ENCODE peak calls at places on chromosomes 12 and 14, in nine cellular contexts. One of them, this sample, is unnamed.

GRCh38 chr12:76152161-76152807 is 67.8 kb upstream of the NAP1L1 start:
- ATAC-seq in CD8-positive, alpha-beta T cell: no peak
- ATAC-seq in body of pancreas: no peak
- ATAC-seq in psoas muscle: no peak
- ATAC-seq in IMR-90: no peak
- ATAC-seq in right lobe of liver: peak
- ATAC-seq in activated T-cell treated with anti-CD3 and anti-CD28 coated beads, Interleukin-2, amount 50 U/mL, for 72 hours: peak
- ATAC-seq in RWPE2: no peak
- ATAC-seq in Right ventricle myocardium superior: peak
- ATAC-seq in this sample: peak

GRCh38 chr14:32908487-32909084 is 30.1 kb upstream of the NPAS3 start:
- ATAC-seq in Right ventricle myocardium superior: no peak
- ATAC-seq in RWPE2: no peak
- ATAC-seq in CD8-positive, alpha-beta T cell: no peak
- ATAC-seq in activated T-cell treated with anti-CD3 and anti-CD28 coated beads, Interleukin-2, amount 50 U/mL, for 72 hours: no peak
- ATAC-seq in IMR-90: no peak
- ATAC-seq in psoas muscle: peak
- ATAC-seq in body of pancreas: no peak
- ATAC-seq in right lobe of liver: no peak
- ATAC-seq in this sample: no peak

GRCh38 chr14:20976291-20976690 is 13.5 kb upstream of the METTL17 start:
- ATAC-seq in psoas muscle: no peak
- ATAC-seq in CD8-positive, alpha-beta T cell: no peak
- ATAC-seq in Right ventricle myocardium superior: no peak
- ATAC-seq in right lobe of liver: no peak
- ATAC-seq in activated T-cell treated with anti-CD3 and anti-CD28 coated beads, Interleukin-2, amount 50 U/mL, for 72 hours: no peak
- ATAC-seq in body of pancreas: no peak
- ATAC-seq in RWPE2: no peak
- ATAC-seq in IMR-90: no peak
- ATAC-seq in this sample: no peak

GRCh38 chr14:72094844-72095582 is 162.8 kb downstream of the RGS6 start:
- ATAC-seq in right lobe of liver: no peak
- ATAC-seq in Right ventricle myocardium superior: no peak
- ATAC-seq in CD8-positive, alpha-beta T cell: no peak
- ATAC-seq in activated T-cell treated with anti-CD3 and anti-CD28 coated beads, Interleukin-2, amount 50 U/mL, for 72 hours: peak
- ATAC-seq in body of pancreas: no peak
- ATAC-seq in IMR-90: no peak
- ATAC-seq in psoas muscle: no peak
- ATAC-seq in RWPE2: no peak
- ATAC-seq in this sample: peak

GRCh38 chr12:94832780-94833760 is 170.4 kb downstream of the NDUFA12 start:
- ATAC-seq in Right ventricle myocardium superior: peak
- ATAC-seq in psoas muscle: peak
- ATAC-seq in CD8-positive, alpha-beta T cell: no peak
- ATAC-seq in right lobe of liver: no peak
- ATAC-seq in body of pancreas: no peak
- ATAC-seq in IMR-90: peak
- ATAC-seq in activated T-cell treated with anti-CD3 and anti-CD28 coated beads, Interleukin-2, amount 50 U/mL, for 72 hours: no peak
- ATAC-seq in RWPE2: no peak
- ATAC-seq in this sample: no peak

GRCh38 chr12:29255061-29255460 is 106.0 kb downstream of the FAR2 start:
- ATAC-seq in psoas muscle: no peak
- ATAC-seq in CD8-positive, alpha-beta T cell: no peak
- ATAC-seq in right lobe of liver: peak
- ATAC-seq in activated T-cell treated with anti-CD3 and anti-CD28 coated beads, Interleukin-2, amount 50 U/mL, for 72 hours: no peak
- ATAC-seq in IMR-90: no peak
- ATAC-seq in RWPE2: no peak
- ATAC-seq in Right ventricle myocardium superior: peak
- ATAC-seq in body of pancreas: no peak
- ATAC-seq in this sample: no peak

GRCh38 chr12:54650409-54650808 is 2.2 kb upstream of the DCD start:
- ATAC-seq in activated T-cell treated with anti-CD3 and anti-CD28 coated beads, Interleukin-2, amount 50 U/mL, for 72 hours: no peak
- ATAC-seq in Right ventricle myocardium superior: no peak
- ATAC-seq in right lobe of liver: no peak
- ATAC-seq in RWPE2: no peak
- ATAC-seq in psoas muscle: peak
- ATAC-seq in CD8-positive, alpha-beta T cell: no peak
- ATAC-seq in IMR-90: no peak
- ATAC-seq in body of pancreas: no peak
- ATAC-seq in this sample: peak

GRCh38 chr12:93924367-93924766 is 224.0 kb upstream of the PLXNC1 start:
- ATAC-seq in CD8-positive, alpha-beta T cell: no peak
- ATAC-seq in RWPE2: no peak
- ATAC-seq in IMR-90: no peak
- ATAC-seq in body of pancreas: no peak
- ATAC-seq in activated T-cell treated with anti-CD3 and anti-CD28 coated beads, Interleukin-2, amount 50 U/mL, for 72 hours: no peak
- ATAC-seq in psoas muscle: no peak
- ATAC-seq in right lobe of liver: no peak
- ATAC-seq in Right ventricle myocardium superior: no peak
- ATAC-seq in this sample: no peak

GRCh38 chr12:15546102-15546701 is 223.9 kb downstream of the PTPRO start:
- ATAC-seq in CD8-positive, alpha-beta T cell: peak
- ATAC-seq in body of pancreas: no peak
- ATAC-seq in psoas muscle: no peak
- ATAC-seq in Right ventricle myocardium superior: peak
- ATAC-seq in activated T-cell treated with anti-CD3 and anti-CD28 coated beads, Interleukin-2, amount 50 U/mL, for 72 hours: peak
- ATAC-seq in right lobe of liver: peak
- ATAC-seq in IMR-90: no peak
- ATAC-seq in RWPE2: no peak
- ATAC-seq in this sample: peak

GRCh38 chr14:21882226-21882625 is 208.6 kb upstream of the OR4E1 start:
- ATAC-seq in CD8-positive, alpha-beta T cell: no peak
- ATAC-seq in body of pancreas: no peak
- ATAC-seq in right lobe of liver: no peak
- ATAC-seq in psoas muscle: no peak
- ATAC-seq in Right ventricle myocardium superior: no peak
- ATAC-seq in RWPE2: no peak
- ATAC-seq in activated T-cell treated with anti-CD3 and anti-CD28 coated beads, Interleukin-2, amount 50 U/mL, for 72 hours: peak
- ATAC-seq in IMR-90: no peak
- ATAC-seq in this sample: peak

GRCh38 chr14:34251662-34252061 is 210.4 kb downstream of the SPTSSA start:
- ATAC-seq in CD8-positive, alpha-beta T cell: no peak
- ATAC-seq in right lobe of liver: peak
- ATAC-seq in RWPE2: no peak
- ATAC-seq in IMR-90: no peak
- ATAC-seq in activated T-cell treated with anti-CD3 and anti-CD28 coated beads, Interleukin-2, amount 50 U/mL, for 72 hours: no peak
- ATAC-seq in psoas muscle: peak
- ATAC-seq in Right ventricle myocardium superior: peak
- ATAC-seq in body of pancreas: no peak
- ATAC-seq in this sample: no peak

GRCh38 chr12:107512391-107512790 is 173.2 kb upstream of the PWP1 start:
- ATAC-seq in RWPE2: no peak
- ATAC-seq in IMR-90: no peak
- ATAC-seq in psoas muscle: no peak
- ATAC-seq in activated T-cell treated with anti-CD3 and anti-CD28 coated beads, Interleukin-2, amount 50 U/mL, for 72 hours: no peak
- ATAC-seq in Right ventricle myocardium superior: peak
- ATAC-seq in CD8-positive, alpha-beta T cell: no peak
- ATAC-seq in body of pancreas: no peak
- ATAC-seq in right lobe of liver: peak
- ATAC-seq in this sample: no peak

GRCh38 chr14:97776890-97777564 is 979.8 kb downstream of the VRK1 start:
- ATAC-seq in psoas muscle: no peak
- ATAC-seq in activated T-cell treated with anti-CD3 and anti-CD28 coated beads, Interleukin-2, amount 50 U/mL, for 72 hours: no peak
- ATAC-seq in Right ventricle myocardium superior: no peak
- ATAC-seq in IMR-90: no peak
- ATAC-seq in CD8-positive, alpha-beta T cell: peak
- ATAC-seq in body of pancreas: no peak
- ATAC-seq in RWPE2: no peak
- ATAC-seq in right lobe of liver: no peak
- ATAC-seq in this sample: no peak

GRCh38 chr12:127811988-127812387 is 455.0 kb upstream of the TMEM132C start:
- ATAC-seq in body of pancreas: no peak
- ATAC-seq in IMR-90: no peak
- ATAC-seq in activated T-cell treated with anti-CD3 and anti-CD28 coated beads, Interleukin-2, amount 50 U/mL, for 72 hours: no peak
- ATAC-seq in Right ventricle myocardium superior: peak
- ATAC-seq in right lobe of liver: no peak
- ATAC-seq in RWPE2: no peak
- ATAC-seq in CD8-positive, alpha-beta T cell: no peak
- ATAC-seq in psoas muscle: no peak
- ATAC-seq in this sample: no peak

This sample was measured in activated T-helper 17 cell treated with anti-CD3 and anti-CD28 coated beads, Interleukin-2, amount 50 U/mL, for 72 hours.